ENCODE peak calls at places on chromosome 20, in six cellular contexts. Q is body of pancreas, B is stomach, X is adrenal gland, M is HCT116, N is K562. T is an unnamed sample.

GRCh38 chr20:38485041-38485440 is 12.4 kb downstream of the RALGAPB start:
- DNase-seq in N (no peak), M (no peak), B (no peak), X (no peak), Q (no peak), T (no peak)

GRCh38 chr20:44489223-44489622 is 13.5 kb downstream of the TTPAL start:
- DNase-seq in N (no peak), Q (no peak), M (no peak), X (peak; percentile 48), B (no peak), T (no peak)

GRCh38 chr20:38863024-38863851 is 57.7 kb downstream of the PPP1R16B start:
- DNase-seq in B (no peak), N (peak; percentile 75), Q (no peak), X (peak; percentile 50), M (no peak), T (no peak)

GRCh38 chr20:63679799-63680305 is 16.6 kb upstream of the TNFRSF6B start:
- DNase-seq in N (no peak), B (no peak), Q (no peak), M (no peak), X (no peak), T (no peak)

GRCh38 chr20:46992640-46993035 is 98.0 kb downstream of the EYA2 start:
- DNase-seq in B (no peak), M (no peak), Q (peak; percentile 63), N (no peak), X (no peak), T (no peak)

GRCh38 chr20:46721476-46721875 is 12.0 kb downstream of the SLC2A10 start:
- DNase-seq in X (no peak), M (no peak), Q (no peak), N (no peak), B (no peak), T (no peak)

GRCh38 chr20:39108746-39109145 is 146.6 kb downstream of the DHX35 start:
- DNase-seq in B (no peak), N (no peak), X (no peak), Q (no peak), M (no peak), T (no peak)

GRCh38 chr20:60057866-60058807 is 99.9 kb downstream of the CDH26 start:
- DNase-seq in Q (peak; percentile 52), N (peak; percentile 16), B (no peak), M (no peak), X (peak; percentile 86), T (peak; percentile 50)

GRCh38 chr20:12961725-12962124 is 47.0 kb upstream of the SPTLC3 start:
- DNase-seq in M (no peak), B (no peak), N (no peak), Q (no peak), X (no peak), T (no peak)

GRCh38 chr20:48825551-48825885 is 2.3 kb downstream of the PREX1 start:
- DNase-seq in Q (no peak), N (no peak), M (no peak), X (no peak), B (no peak), T (no peak)

GRCh38 chr20:47058236-47058635 is 163.6 kb downstream of the EYA2 start:
- DNase-seq in N (no peak), X (no peak), Q (no peak), B (no peak), M (no peak), T (no peak)

GRCh38 chr20:2145376-2145775 is 43.7 kb downstream of the STK35 start:
- DNase-seq in N (no peak), Q (no peak), B (no peak), M (no peak), X (no peak), T (no peak)

GRCh38 chr20:6767536-6768227 is at the start of gene BMP2:
- DNase-seq in B (peak; percentile 70), M (no peak), N (peak; percentile 9), Q (peak; percentile 53), X (no peak), T (peak; percentile 76)

GRCh38 chr20:62155428-62156253 is 12.1 kb downstream of the SS18L1 start:
- DNase-seq in B (no peak), Q (no peak), M (no peak), X (no peak), N (no peak), T (no peak)

GRCh38 chr20:12570371-12570770 is 438.4 kb upstream of the SPTLC3 start:
- DNase-seq in B (no peak), M (no peak), X (peak; percentile 63), Q (peak; percentile 13), N (no peak), T (peak; percentile 1)

GRCh38 chr20:39862613-39863012 is 826.4 kb downstream of the MAFB start:
- DNase-seq in X (no peak), M (no peak), B (no peak), Q (no peak), N (no peak), T (no peak)

GRCh38 chr20:47743671-47744070 is 41.6 kb downstream of the SULF2 start:
- DNase-seq in B (no peak), N (no peak), X (no peak), Q (no peak), M (no peak), T (no peak)

GRCh38 chr20:63054103-63054474 is 47.3 kb upstream of the BHLHE23 start:
- DNase-seq in X (no peak), B (no peak), M (no peak), N (no peak), Q (no peak), T (no peak)

GRCh38 chr20:39851459-39851858 is 837.6 kb downstream of the MAFB start:
- DNase-seq in B (no peak), M (no peak), X (no peak), Q (no peak), N (no peak), T (no peak)

GRCh38 chr20:35904982-35905663 is 49.2 kb downstream of the SCAND1 start:
- DNase-seq in Q (no peak), B (no peak), X (peak; percentile 0), N (no peak), M (no peak), T (no peak)

GRCh38 chr20:32564921-32565734 is 20.0 kb downstream of the NOL4L start:
- DNase-seq in B (no peak), X (peak; percentile 86), N (peak; percentile 64), Q (peak; percentile 77), M (no peak), T (no peak)

GRCh38 chr20:45904583-45905504 is 7.1 kb downstream of the PLTP start:
- DNase-seq in X (no peak), Q (no peak), N (no peak), B (no peak), M (no peak), T (no peak)

GRCh38 chr20:43667341-43668132 is 623 bp downstream of the MYBL2 start:
- DNase-seq in Q (no peak), N (peak; percentile 70), B (no peak), X (no peak), M (no peak), T (peak; percentile 91)

GRCh38 chr20:50931048-50931305 is 260 bp downstream of the ADNP start:
- DNase-seq in N (no peak), Q (no peak), M (no peak), X (no peak), B (no peak), T (no peak)
- TF ChIP-seq POLR2A in N (no peak), Q (no peak), M (no peak), X (no peak), B (no peak), T (no peak)

GRCh38 chr20:17914957-17915356 is 53.6 kb downstream of the SNX5 start:
- DNase-seq in M (no peak), X (peak; percentile 36), B (no peak), N (no peak), Q (no peak), T (no peak)

GRCh38 chr20:17912916-17913315 is 55.7 kb downstream of the SNX5 start:
- DNase-seq in N (no peak), Q (no peak), B (no peak), M (no peak), X (no peak), T (no peak)

GRCh38 chr20:17911927-17912326 is 56.7 kb downstream of the SNX5 start:
- DNase-seq in B (no peak), M (no peak), N (no peak), X (no peak), Q (no peak), T (no peak)

GRCh38 chr20:17909745-17910345 is 58.7 kb downstream of the SNX5 start:
- DNase-seq in Q (no peak), B (no peak), M (no peak), X (no peak), N (no peak), T (no peak)

DNA sequence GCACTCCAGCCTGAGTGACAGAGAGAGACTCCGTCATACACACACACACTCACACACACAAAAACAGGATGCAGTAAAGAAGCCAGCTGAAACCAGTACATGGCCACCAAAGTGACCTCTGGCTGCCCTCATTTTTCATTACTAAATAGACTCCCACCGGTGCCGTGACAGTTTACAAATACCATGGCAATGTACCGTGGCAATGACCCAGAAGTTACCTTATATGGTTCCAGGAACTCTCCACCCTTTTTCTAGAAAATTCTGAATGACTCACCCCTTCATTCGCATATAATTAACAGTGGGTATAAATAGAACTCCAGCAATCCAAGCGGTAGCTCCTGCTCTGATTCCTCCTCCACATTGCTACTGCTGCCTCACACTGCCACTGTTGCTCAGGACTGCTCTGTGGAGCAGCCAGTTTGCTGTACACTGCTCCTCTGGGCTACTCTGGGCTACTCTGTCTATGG is 57.7 kb downstream of the SNX5 start:
- DNase-seq in M (no peak), Q (peak; percentile 66), X (peak; percentile 65), N (peak; percentile 78), B (no peak), T (no peak)
- TF ChIP-seq POLR2A in M (no peak), Q (peak; percentile 33), X (peak; percentile 18), N (peak; percentile 53), B (no peak), T (no peak)

GRCh38 chr20:57707849-57708693 is 1.7 kb downstream of the PMEPA1 start:
- DNase-seq in Q (peak; percentile 18), N (no peak), M (no peak), X (no peak), B (peak; percentile 40), T (no peak)

GRCh38 chr20:57703013-57703412 is 6.8 kb downstream of the PMEPA1 start:
- DNase-seq in N (no peak), Q (no peak), M (no peak), X (no peak), B (no peak), T (no peak)

GRCh38 chr20:57707320-57707719 is 2.5 kb downstream of the PMEPA1 start:
- DNase-seq in X (no peak), Q (no peak), M (no peak), N (no peak), B (no peak), T (no peak)

GRCh38 chr20:57704245-57704644 is 5.6 kb downstream of the PMEPA1 start:
- DNase-seq in X (no peak), Q (no peak), M (no peak), N (no peak), B (no peak), T (no peak)

GRCh38 chr20:57705103-57705899 is 4.5 kb downstream of the PMEPA1 start:
- DNase-seq in N (no peak), B (no peak), X (no peak), Q (no peak), M (no peak), T (no peak)
- TF ChIP-seq POLR2A in N (no peak), B (no peak), X (no peak), Q (no peak), M (no peak), T (no peak)

DNA sequence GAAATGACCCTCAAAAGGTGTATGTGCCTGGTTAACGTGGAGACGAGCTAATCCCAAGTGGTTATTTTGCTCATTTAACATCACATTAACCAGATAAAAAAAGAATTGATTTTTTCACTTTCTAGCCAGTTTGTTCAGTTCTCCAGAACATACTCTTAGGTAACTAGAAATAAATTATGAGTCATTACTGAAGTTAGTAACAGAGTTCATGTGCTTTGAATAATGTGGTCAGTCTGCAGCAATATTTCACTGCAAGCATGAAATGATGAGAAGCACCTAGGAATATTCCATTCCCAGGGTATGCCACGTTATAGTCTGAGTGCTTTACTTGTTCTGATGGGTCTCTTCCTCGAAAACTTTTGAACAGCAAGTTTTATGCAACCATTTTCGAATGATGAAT is 138.3 kb upstream of the INSM1 start:
- DNase-seq in N (no peak), X (no peak), B (no peak), M (no peak), Q (no peak), T (no peak)
- TF ChIP-seq POLR2A in N (no peak), X (no peak), B (no peak), M (no peak), Q (no peak), T (no peak)